ENCODE peak calls at places on chromosomes 3 and 15, in eight cellular contexts. S is islet precursor cell; Q is iPS-NIHi11; B is activated CD8-positive, alpha-beta memory T cell treated with anti-CD3 and anti-CD28 coated beads for 4 hours; P is HTR-8/SVneo; I is H54; L is T47D; Y is left ventricle myocardium inferior. F is an unnamed sample.

GRCh38 chr15:87293016-87293415 is 963.5 kb downstream of the NTRK3 start:
- DNase-seq in Q (no peak), P (peak), L (peak), S (no peak), I (no peak), Y (no peak), B (no peak), F (no peak)

GRCh38 chr3:44960387-44961026 is 15.5 kb downstream of the ZDHHC3 start:
- DNase-seq in Y (no peak), S (no peak), L (no peak), P (no peak), I (no peak), B (no peak), Q (no peak), F (no peak)

GRCh38 chr3:71371282-71371681 is 212.2 kb downstream of the FOXP1 start:
- DNase-seq in I (no peak), P (no peak), Q (no peak), L (no peak), Y (no peak), S (no peak), B (no peak), F (no peak)

GRCh38 chr15:64596701-64597468 is 136.5 kb downstream of the ZNF609 start:
- DNase-seq in L (peak), Q (peak), B (no peak), S (peak), I (no peak), Y (no peak), P (peak), F (peak)

GRCh38 chr15:40254452-40254851 is 15.6 kb downstream of the PAK6 start:
- DNase-seq in B (no peak), S (no peak), I (no peak), Q (no peak), Y (no peak), L (no peak), P (no peak), F (no peak)

GRCh38 chr3:55615694-55616310 is 128.7 kb upstream of the WNT5A start:
- DNase-seq in P (no peak), S (peak), Q (peak), Y (no peak), B (no peak), I (no peak), L (no peak), F (peak)

GRCh38 chr3:118682916-118683315 is 351.7 kb downstream of the IGSF11 start:
- DNase-seq in Q (no peak), S (no peak), I (no peak), Y (no peak), B (no peak), P (no peak), L (no peak), F (no peak)

GRCh38 chr15:95601525-95601924 is 729.0 kb upstream of the NR2F2 start:
- DNase-seq in L (no peak), S (no peak), P (no peak), Y (no peak), I (no peak), Q (no peak), B (no peak), F (no peak)

GRCh38 chr3:35665390-35666055 is 26.2 kb downstream of the ARPP21 start:
- DNase-seq in Q (no peak), L (no peak), B (no peak), P (no peak), Y (no peak), I (no peak), S (no peak), F (no peak)

GRCh38 chr3:125357032-125357658 is 18.0 kb downstream of the ZNF148 start:
- DNase-seq in Y (peak), I (no peak), B (peak), P (no peak), Q (peak), S (peak), L (no peak), F (peak)

GRCh38 chr3:56468184-56469106 is at the start of gene ERC2:
- DNase-seq in B (no peak), L (peak), Q (peak), P (peak), S (peak), I (peak), Y (peak), F (peak)

F was measured in H9.